ENCODE peak calls at places on chromosomes 16 and 17, in four cellular contexts. A is prostate gland, H is astrocyte, U is upper lobe of right lung. O is an unnamed sample.

GRCh38 chr16:48978501-48978900 is 303.1 kb downstream of the CBLN1 start:
- DNase-seq in A (no peak), H (no peak), U (no peak), O (no peak)

GRCh38 chr16:20868890-20869289 is 31.3 kb downstream of the DCUN1D3 start:
- DNase-seq in U (peak; percentile 88), A (peak; percentile 16), H (peak; percentile 51), O (peak; percentile 94)

GRCh38 chr16:82735696-82736095 is 108.9 kb downstream of the CDH13 start:
- DNase-seq in U (no peak), A (no peak), H (peak; percentile 74), O (no peak)

GRCh38 chr16:66020642-66021041 is 345.8 kb upstream of the CDH5 start:
- DNase-seq in U (no peak), A (no peak), H (no peak), O (no peak)

GRCh38 chr17:72342582-72343527 is 222.0 kb downstream of the SOX9 start:
- DNase-seq in H (peak; percentile 76), A (no peak), U (peak; percentile 73), O (peak; percentile 90)

GRCh38 chr17:76562734-76563148 is 22.9 kb downstream of the PRCD start:
- DNase-seq in H (peak; percentile 85), A (no peak), U (no peak), O (no peak)

GRCh38 chr17:60103957-60104356 is 25.2 kb upstream of the HEATR6 start:
- DNase-seq in U (no peak), A (no peak), H (no peak), O (no peak)

GRCh38 chr17:62572488-62573469 is 54.7 kb upstream of the MRC2 start:
- DNase-seq in H (peak; percentile 22), A (no peak), U (no peak), O (no peak)

GRCh38 chr17:19812407-19812806 is 55.3 kb downstream of the ULK2 start:
- DNase-seq in A (no peak), H (no peak), U (no peak), O (no peak)

GRCh38 chr17:71625330-71625729 is 495.5 kb upstream of the SOX9 start:
- DNase-seq in A (no peak), H (no peak), U (no peak), O (no peak)

DNA sequence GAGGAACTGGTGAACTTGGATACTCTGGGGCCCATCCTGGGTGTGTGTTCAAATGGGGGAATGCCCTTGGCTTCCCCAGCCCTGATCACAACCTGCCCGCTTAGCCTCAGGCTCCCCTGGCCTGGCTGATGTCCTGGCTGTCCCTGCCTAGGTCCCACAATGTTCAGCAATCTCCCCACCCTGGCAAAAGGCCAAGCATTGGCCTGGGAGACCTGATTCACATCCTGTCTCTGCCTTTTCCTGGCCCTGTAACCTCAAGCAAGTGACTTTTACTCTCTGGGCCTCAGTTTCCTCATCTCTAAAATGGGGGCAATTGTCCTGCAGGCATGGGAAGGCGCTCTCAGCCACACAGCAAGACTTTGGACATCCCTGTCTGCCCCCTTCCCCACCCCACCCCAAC is 14.4 kb downstream of the CPNE2 start:
- DNase-seq in H (no peak), A (no peak), U (no peak), O (peak; percentile 61)
- TF ChIP-seq CTCF in H (no peak), A (no peak), U (no peak), O (no peak)

GRCh38 chr16:2830355-2830695 is 222 bp downstream of the ZG16B start:
- DNase-seq in U (peak; percentile 47), A (no peak), H (no peak), O (no peak)
- H3K27ac ChIP-seq in U (no peak overlapping the region), A (peak overlapping the region; percentile 92), H (no peak overlapping the region), O (no peak overlapping the region)

DNA sequence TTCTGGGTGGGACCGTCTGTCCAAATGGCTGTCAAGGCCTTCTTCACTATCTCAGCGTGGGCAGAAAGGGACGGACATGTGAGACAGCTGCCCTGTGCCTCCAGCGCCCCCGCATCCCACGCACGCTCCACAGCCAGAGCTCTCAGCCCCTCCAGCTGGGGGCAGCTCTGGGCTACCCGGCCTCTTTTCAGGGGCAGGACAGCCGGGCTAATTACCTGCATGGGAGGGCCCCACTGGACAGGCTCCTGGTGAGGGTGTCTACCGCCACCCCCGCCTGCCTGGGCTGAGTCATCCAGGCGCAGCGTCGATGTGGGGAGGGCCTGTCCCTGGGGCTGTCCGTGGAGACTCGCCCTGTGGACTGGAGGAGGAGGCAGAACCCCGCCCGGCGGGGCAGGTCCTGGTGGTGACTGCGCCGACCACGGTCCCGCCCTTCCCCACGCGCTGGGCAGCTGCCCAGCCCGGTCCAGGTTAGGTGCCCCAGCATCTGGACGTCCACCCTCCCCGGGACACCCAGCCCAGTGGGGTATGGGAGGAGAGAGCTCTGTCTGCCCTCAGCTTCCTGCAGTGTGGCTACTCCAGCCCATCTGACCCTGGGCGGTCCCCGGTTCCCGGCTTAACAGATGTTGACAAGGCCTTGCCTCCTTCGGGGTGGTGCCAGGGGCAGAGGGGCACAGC is 5.9 kb upstream of the METRNL start:
- DNase-seq in U (no peak), H (peak; percentile 36), A (no peak), O (peak; percentile 82)
- TF ChIP-seq CTCF in U (no peak), H (no peak), A (no peak), O (no peak)

DNA sequence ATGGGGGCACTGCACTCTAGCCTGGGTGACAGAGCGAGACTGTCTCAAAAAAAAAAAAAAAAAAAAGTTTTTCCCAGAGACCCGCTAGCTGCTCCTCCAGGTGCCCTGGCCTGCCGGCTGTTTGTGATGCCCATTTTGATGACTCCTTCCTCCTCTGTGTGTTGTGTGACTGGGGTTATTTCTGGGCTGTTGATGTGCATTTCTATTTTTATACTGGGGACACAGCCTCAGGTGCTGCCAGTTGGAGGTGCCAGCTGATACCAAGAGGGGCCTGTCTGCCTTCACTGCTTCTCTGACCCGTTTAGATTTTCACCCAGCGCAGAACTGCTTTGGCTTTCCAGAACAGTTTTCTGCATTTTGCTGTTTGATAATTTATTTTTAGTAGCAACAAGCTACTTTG is 6.6 kb downstream of the PLA2G15 start:
- DNase-seq in U (no peak), H (no peak), A (no peak), O (no peak)
- H3K27ac ChIP-seq in U (no peak overlapping the region), H (no peak overlapping the region), A (no peak overlapping the region), O (peak overlapping the region; percentile 73)

O was measured in kidney.